ENCODE peak calls at places on chromosome 2, in six cellular contexts. F, P, T, D, X and B are unnamed samples. For H3K4me1, the result is how much of the 10 kb centered on the place peaks cover.

GRCh38 chr2:71534786-71535185 is 81.4 kb downstream of the DYSF start:
- DNase-seq in F (no peak), P (no peak), T (peak), D (no peak), X (no peak), B (no peak)

GRCh38 chr2:72695676-72696075 is 130.2 kb downstream of the EXOC6B start:
- DNase-seq in F (no peak), P (no peak), T (no peak), D (peak), X (no peak), B (no peak)

GRCh38 chr2:26711457-26712155 is 19.1 kb downstream of the KCNK3 start:
- DNase-seq in F (no peak), P (no peak), T (peak), D (no peak), X (peak), B (no peak)

GRCh38 chr2:47038656-47039501 is 116.2 kb downstream of the STPG4 start:
- DNase-seq in F (no peak), P (no peak), T (no peak), D (peak), X (no peak), B (no peak)

GRCh38 chr2:236892721-236893120 is 193.0 kb upstream of the COPS8 start:
- DNase-seq in F (no peak), P (no peak), T (no peak), D (no peak), X (no peak), B (no peak)

GRCh38 chr2:238382381-238382781 is 44.3 kb upstream of the ASB1 start:
- DNase-seq in F (no peak), P (no peak), T (no peak), D (no peak), X (no peak), B (no peak)

GRCh38 chr2:28904295-28904694 is 9.8 kb downstream of the WDR43 start:
- DNase-seq in F (peak), P (no peak), T (no peak), D (no peak), X (no peak), B (no peak)

GRCh38 chr2:215052404-215052803 is 86.0 kb downstream of the ABCA12 start:
- DNase-seq in F (peak), P (no peak), T (no peak), D (no peak), X (no peak), B (no peak)

GRCh38 chr2:138212434-138212833 is 248.2 kb downstream of the HNMT start:
- DNase-seq in F (no peak), P (no peak), T (no peak), D (no peak), X (no peak), B (no peak)

GRCh38 chr2:127407661-127408003 is 10.6 kb upstream of the PROC start:
- DNase-seq in F (no peak), P (no peak), T (no peak), D (no peak), X (no peak), B (no peak)

GRCh38 chr2:118310016-118310877 is 222.0 kb downstream of the INSIG2 start:
- DNase-seq in F (no peak), P (peak), T (no peak), D (peak), X (peak), B (no peak)

GRCh38 chr2:73386894-73387636 is 1.4 kb downstream of the ALMS1 start:
- DNase-seq in F (no peak), P (no peak), T (no peak), D (peak), X (no peak), B (no peak)

GRCh38 chr2:147937744-147938349 is 82.7 kb downstream of the ORC4 start:
- DNase-seq in F (peak), P (peak), T (no peak), D (peak), X (no peak), B (no peak)

GRCh38 chr2:178082646-178083045 is 10.1 kb upstream of the PDE11A start:
- DNase-seq in F (no peak), P (no peak), T (no peak), D (no peak), X (no peak), B (no peak)

DNA sequence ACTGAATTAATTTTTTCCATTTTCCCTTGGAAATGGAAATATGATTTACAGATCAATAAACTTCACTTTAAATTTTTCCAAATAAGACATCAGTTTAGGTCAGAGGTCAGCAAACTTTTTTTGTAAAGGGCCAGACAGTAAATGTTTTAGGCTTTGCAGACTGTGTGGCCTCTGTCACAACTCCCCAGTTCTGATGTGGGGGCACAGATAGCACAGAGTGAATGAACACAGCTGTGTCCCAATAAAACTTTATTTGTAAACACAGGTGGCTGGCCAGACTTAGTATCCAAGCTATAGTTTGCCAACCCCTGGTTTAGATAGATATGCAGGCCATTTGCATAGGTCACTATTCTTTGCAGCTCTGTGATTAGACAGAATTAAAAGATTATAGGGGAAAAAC is 59.9 kb downstream of the WDSUB1 start:
- DNase-seq in F (no peak), P (no peak), T (no peak), D (peak), X (no peak), B (no peak)
- H3K4me1 ChIP-seq in F (under half), P (under half), T (under half), D (under half), X (under half), B (under half)

GRCh38 chr2:189115126-189115525 is 64.4 kb downstream of the COL5A2 start:
- DNase-seq in F (no peak), P (no peak), T (no peak), D (no peak), X (no peak), B (no peak)

GRCh38 chr2:189118386-189118785 is 61.2 kb downstream of the COL5A2 start:
- DNase-seq in F (no peak), P (no peak), T (no peak), D (no peak), X (no peak), B (no peak)

GRCh38 chr2:189113963-189114362 is 65.6 kb downstream of the COL5A2 start:
- DNase-seq in F (no peak), P (no peak), T (no peak), D (no peak), X (no peak), B (no peak)

GRCh38 chr2:189116059-189116458 is 63.5 kb downstream of the COL5A2 start:
- DNase-seq in F (no peak), P (no peak), T (no peak), D (no peak), X (no peak), B (no peak)

DNA sequence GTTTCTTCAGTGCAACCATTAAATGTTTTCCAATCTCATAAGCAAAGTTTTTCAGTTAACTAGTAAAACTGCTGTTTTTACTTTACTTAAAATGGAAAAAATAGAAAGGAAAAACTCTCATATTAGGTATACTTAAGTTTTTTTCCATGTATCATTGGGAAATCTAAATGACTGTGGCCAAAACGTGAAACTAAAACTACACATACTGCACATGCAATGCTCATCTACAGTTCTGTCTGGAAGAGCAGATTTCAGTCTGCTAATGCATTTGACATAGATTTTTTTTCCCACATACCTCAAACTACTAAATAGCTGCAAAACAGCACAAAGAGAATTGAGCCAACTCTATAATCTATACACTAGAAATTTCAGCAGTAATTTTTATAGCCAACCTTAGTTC is 62.6 kb downstream of the COL5A2 start:
- DNase-seq in F (no peak), P (no peak), T (no peak), D (no peak), X (no peak), B (no peak)
- H3K27ac ChIP-seq in F (no peak), P (peak), T (peak), D (no peak), X (no peak), B (no peak)

GRCh38 chr2:7394195-7394594 is 477.0 kb downstream of the RNF144A start:
- DNase-seq in F (no peak), P (no peak), T (no peak), D (no peak), X (no peak), B (no peak)
- TF ChIP-seq CTCF in F (no peak), P (no peak), T (no peak), D (no peak), X (no peak), B (no peak)

DNA sequence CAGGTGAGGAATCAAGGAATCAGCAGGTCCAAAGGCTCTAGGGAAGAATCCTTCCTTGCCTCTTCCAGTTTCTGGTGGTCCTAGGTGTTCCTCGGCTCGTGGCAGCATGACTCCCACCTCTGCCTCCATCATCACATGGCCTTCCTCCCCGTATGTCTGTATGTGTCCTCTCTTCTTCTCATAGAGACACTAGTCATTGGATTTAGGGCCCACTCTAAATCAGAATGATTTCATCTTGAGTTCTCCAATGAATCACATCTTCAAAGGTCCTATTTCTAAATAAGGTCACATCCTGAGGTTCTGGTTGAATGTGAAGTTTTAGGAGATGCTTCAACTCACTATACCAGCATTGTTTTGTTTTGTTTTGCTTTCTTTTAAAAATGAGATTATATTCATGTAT is 11.1 kb upstream of the AGFG1 start:
- DNase-seq in F (no peak), P (no peak), T (no peak), D (no peak), X (no peak), B (no peak)
- H3K4me1 ChIP-seq in F (under half), P (under half), T (under half), D (under half), X (under half), B (under half)

GRCh38 chr2:188332619-188333018 is 40.9 kb downstream of the GULP1 start:
- DNase-seq in F (no peak), P (no peak), T (no peak), D (no peak), X (no peak), B (no peak)
- H3K27ac ChIP-seq in F (no peak), P (no peak), T (peak), D (no peak), X (no peak), B (no peak)